ENCODE peak calls at places on chromosome 4, in seven cellular contexts. E is HT1080; P is fibroblast of mammary gland; K is activated CD8-positive, alpha-beta memory T cell treated with anti-CD3 and anti-CD28 coated beads, Interleukin-2, amount 50 U/mL, for 4 hours; D is NCI-H748 treated with DMSO at 0.1 percent for 48 hours; Y is SW480; M is stimulated activated CD4-positive, alpha-beta T cell treated with anti-CD3 and anti-CD28 coated beads, Interleukin-1b, Interleukin-23, amount 100 ng/mL, for 4 hours. J is an unnamed sample.
A peak's percentile ranks its signal among the peaks of the same experiment; 100 is the strongest.

GRCh38 chr4:137541181-137541580 is 8.9 kb upstream of the PCDH18 start:
- DNase-seq in E (no peak), P (no peak), K (no peak), D (no peak), Y (peak; percentile 41), M (no peak), J (no peak)

GRCh38 chr4:7842384-7843279 is 97.0 kb downstream of the AFAP1 start:
- DNase-seq in E (peak; percentile 99), P (peak; percentile 99), K (no peak), D (no peak), Y (peak; percentile 64), M (no peak), J (peak; percentile 91)

GRCh38 chr4:59612235-59612634 is 1587.9 kb upstream of the ADGRL3 start:
- DNase-seq in E (peak; percentile 91), P (peak; percentile 78), K (no peak), D (no peak), Y (no peak), M (no peak), J (peak; percentile 83)

GRCh38 chr4:175999944-176000343 is 65.7 kb upstream of the WDR17 start:
- DNase-seq in E (no peak), P (no peak), K (no peak), D (no peak), Y (no peak), M (no peak), J (no peak)

GRCh38 chr4:144894525-144894924 is 203.5 kb downstream of the ANAPC10 start:
- DNase-seq in E (peak; percentile 90), P (peak; percentile 87), K (no peak), D (no peak), Y (no peak), M (no peak), J (peak; percentile 19)

GRCh38 chr4:34486964-34487363 is 1757.3 kb downstream of the ARAP2 start:
- DNase-seq in E (no peak), P (no peak), K (no peak), D (no peak), Y (no peak), M (no peak), J (no peak)

GRCh38 chr4:98518555-98519267 is 139.7 kb downstream of the TSPAN5 start:
- DNase-seq in E (no peak), P (no peak), K (no peak), D (no peak), Y (no peak), M (no peak), J (no peak)

GRCh38 chr4:82044141-82044993 is 329.4 kb downstream of the HNRNPD start:
- DNase-seq in E (peak; percentile 14), P (peak; percentile 24), K (no peak), D (peak; percentile 28), Y (peak; percentile 53), M (no peak), J (no peak)

GRCh38 chr4:129092636-129093172 is 635 bp downstream of the SCLT1 start:
- DNase-seq in E (peak; percentile 15), P (peak; percentile 30), K (no peak), D (no peak), Y (no peak), M (no peak), J (peak; percentile 56)